ENCODE peak calls at places on chromosomes 16 and 17, in nine cellular contexts. One of them, this sample, is unnamed.

GRCh38 chr16:18803569-18804462 is 2.5 kb upstream of the ARL6IP1 start:
- DNase-seq in AG04450: no peak
- DNase-seq in left cardiac atrium: no peak
- DNase-seq in stimulated activated CD4-positive, alpha-beta T cell treated with anti-CD3 and anti-CD28 coated beads, Interleukin-1b, Interleukin-23, amount 100 ng/mL, for 24 hours: no peak
- DNase-seq in Kasumi-1: no peak
- DNase-seq in stimulated activated CD8-positive, alpha-beta memory T cell treated with anti-CD3 and anti-CD28 coated beads, Interleukin-4, amount 100 ng/mL, for 48 hours: no peak
- DNase-seq in activated naive CD8-positive, alpha-beta T cell treated with anti-CD3 and anti-CD28 coated beads, Interleukin-2, amount 50 U/mL, for 16 hours: no peak
- DNase-seq in colonic mucosa: no peak
- DNase-seq in iris pigment epithelial cell: peak; percentile 79
- DNase-seq in this sample: no peak

GRCh38 chr16:82801361-82801760 is 174.6 kb downstream of the CDH13 start:
- DNase-seq in left cardiac atrium: no peak
- DNase-seq in stimulated activated CD4-positive, alpha-beta T cell treated with anti-CD3 and anti-CD28 coated beads, Interleukin-1b, Interleukin-23, amount 100 ng/mL, for 24 hours: no peak
- DNase-seq in activated naive CD8-positive, alpha-beta T cell treated with anti-CD3 and anti-CD28 coated beads, Interleukin-2, amount 50 U/mL, for 16 hours: no peak
- DNase-seq in AG04450: no peak
- DNase-seq in Kasumi-1: no peak
- DNase-seq in iris pigment epithelial cell: peak; percentile 90
- DNase-seq in colonic mucosa: no peak
- DNase-seq in stimulated activated CD8-positive, alpha-beta memory T cell treated with anti-CD3 and anti-CD28 coated beads, Interleukin-4, amount 100 ng/mL, for 48 hours: peak; percentile 28
- DNase-seq in this sample: no peak

GRCh38 chr16:3968556-3968955 is 88.0 kb upstream of the CREBBP start:
- DNase-seq in stimulated activated CD8-positive, alpha-beta memory T cell treated with anti-CD3 and anti-CD28 coated beads, Interleukin-4, amount 100 ng/mL, for 48 hours: no peak
- DNase-seq in Kasumi-1: no peak
- DNase-seq in stimulated activated CD4-positive, alpha-beta T cell treated with anti-CD3 and anti-CD28 coated beads, Interleukin-1b, Interleukin-23, amount 100 ng/mL, for 24 hours: no peak
- DNase-seq in colonic mucosa: no peak
- DNase-seq in activated naive CD8-positive, alpha-beta T cell treated with anti-CD3 and anti-CD28 coated beads, Interleukin-2, amount 50 U/mL, for 16 hours: no peak
- DNase-seq in AG04450: no peak
- DNase-seq in left cardiac atrium: no peak
- DNase-seq in iris pigment epithelial cell: no peak
- DNase-seq in this sample: no peak

GRCh38 chr16:11410382-11411058 is 65.3 kb downstream of the RMI2 start:
- DNase-seq in colonic mucosa: no peak
- DNase-seq in stimulated activated CD4-positive, alpha-beta T cell treated with anti-CD3 and anti-CD28 coated beads, Interleukin-1b, Interleukin-23, amount 100 ng/mL, for 24 hours: no peak
- DNase-seq in Kasumi-1: no peak
- DNase-seq in activated naive CD8-positive, alpha-beta T cell treated with anti-CD3 and anti-CD28 coated beads, Interleukin-2, amount 50 U/mL, for 16 hours: no peak
- DNase-seq in AG04450: no peak
- DNase-seq in iris pigment epithelial cell: no peak
- DNase-seq in stimulated activated CD8-positive, alpha-beta memory T cell treated with anti-CD3 and anti-CD28 coated beads, Interleukin-4, amount 100 ng/mL, for 48 hours: no peak
- DNase-seq in left cardiac atrium: no peak
- DNase-seq in this sample: no peak

GRCh38 chr17:2361361-2361760 is 24.1 kb downstream of the SGSM2 start:
- DNase-seq in activated naive CD8-positive, alpha-beta T cell treated with anti-CD3 and anti-CD28 coated beads, Interleukin-2, amount 50 U/mL, for 16 hours: no peak
- DNase-seq in stimulated activated CD8-positive, alpha-beta memory T cell treated with anti-CD3 and anti-CD28 coated beads, Interleukin-4, amount 100 ng/mL, for 48 hours: no peak
- DNase-seq in stimulated activated CD4-positive, alpha-beta T cell treated with anti-CD3 and anti-CD28 coated beads, Interleukin-1b, Interleukin-23, amount 100 ng/mL, for 24 hours: no peak
- DNase-seq in colonic mucosa: no peak
- DNase-seq in Kasumi-1: no peak
- DNase-seq in iris pigment epithelial cell: no peak
- DNase-seq in AG04450: no peak
- DNase-seq in left cardiac atrium: no peak
- DNase-seq in this sample: no peak

GRCh38 chr16:31064882-31065461 is 9.1 kb downstream of the ZNF668 start:
- DNase-seq in activated naive CD8-positive, alpha-beta T cell treated with anti-CD3 and anti-CD28 coated beads, Interleukin-2, amount 50 U/mL, for 16 hours: no peak
- DNase-seq in stimulated activated CD4-positive, alpha-beta T cell treated with anti-CD3 and anti-CD28 coated beads, Interleukin-1b, Interleukin-23, amount 100 ng/mL, for 24 hours: no peak
- DNase-seq in stimulated activated CD8-positive, alpha-beta memory T cell treated with anti-CD3 and anti-CD28 coated beads, Interleukin-4, amount 100 ng/mL, for 48 hours: no peak
- DNase-seq in iris pigment epithelial cell: peak; percentile 95
- DNase-seq in colonic mucosa: no peak
- DNase-seq in Kasumi-1: no peak
- DNase-seq in left cardiac atrium: peak; percentile 70
- DNase-seq in AG04450: peak; percentile 89
- DNase-seq in this sample: peak; percentile 62

GRCh38 chr17:7841622-7842379 is 7.8 kb downstream of the KDM6B start:
- DNase-seq in AG04450: peak; percentile 62
- DNase-seq in stimulated activated CD8-positive, alpha-beta memory T cell treated with anti-CD3 and anti-CD28 coated beads, Interleukin-4, amount 100 ng/mL, for 48 hours: peak; percentile 92
- DNase-seq in colonic mucosa: peak; percentile 94
- DNase-seq in Kasumi-1: peak; percentile 48
- DNase-seq in activated naive CD8-positive, alpha-beta T cell treated with anti-CD3 and anti-CD28 coated beads, Interleukin-2, amount 50 U/mL, for 16 hours: peak; percentile 85
- DNase-seq in left cardiac atrium: peak; percentile 94
- DNase-seq in stimulated activated CD4-positive, alpha-beta T cell treated with anti-CD3 and anti-CD28 coated beads, Interleukin-1b, Interleukin-23, amount 100 ng/mL, for 24 hours: peak; percentile 90
- DNase-seq in iris pigment epithelial cell: peak; percentile 92
- DNase-seq in this sample: peak; percentile 97

GRCh38 chr16:24257965-24258364 is 1.8 kb downstream of the CACNG3 start:
- DNase-seq in AG04450: no peak
- DNase-seq in stimulated activated CD4-positive, alpha-beta T cell treated with anti-CD3 and anti-CD28 coated beads, Interleukin-1b, Interleukin-23, amount 100 ng/mL, for 24 hours: no peak
- DNase-seq in stimulated activated CD8-positive, alpha-beta memory T cell treated with anti-CD3 and anti-CD28 coated beads, Interleukin-4, amount 100 ng/mL, for 48 hours: no peak
- DNase-seq in activated naive CD8-positive, alpha-beta T cell treated with anti-CD3 and anti-CD28 coated beads, Interleukin-2, amount 50 U/mL, for 16 hours: no peak
- DNase-seq in iris pigment epithelial cell: no peak
- DNase-seq in Kasumi-1: no peak
- DNase-seq in left cardiac atrium: no peak
- DNase-seq in colonic mucosa: no peak
- DNase-seq in this sample: no peak

GRCh38 chr16:23859713-23860269 is 24.0 kb downstream of the PRKCB start:
- DNase-seq in colonic mucosa: no peak
- DNase-seq in stimulated activated CD8-positive, alpha-beta memory T cell treated with anti-CD3 and anti-CD28 coated beads, Interleukin-4, amount 100 ng/mL, for 48 hours: no peak
- DNase-seq in activated naive CD8-positive, alpha-beta T cell treated with anti-CD3 and anti-CD28 coated beads, Interleukin-2, amount 50 U/mL, for 16 hours: no peak
- DNase-seq in Kasumi-1: peak; percentile 34
- DNase-seq in AG04450: no peak
- DNase-seq in left cardiac atrium: no peak
- DNase-seq in stimulated activated CD4-positive, alpha-beta T cell treated with anti-CD3 and anti-CD28 coated beads, Interleukin-1b, Interleukin-23, amount 100 ng/mL, for 24 hours: no peak
- DNase-seq in iris pigment epithelial cell: no peak
- DNase-seq in this sample: no peak

GRCh38 chr17:55795098-55795497 is 44.2 kb downstream of the PCTP start:
- DNase-seq in left cardiac atrium: no peak
- DNase-seq in Kasumi-1: no peak
- DNase-seq in iris pigment epithelial cell: no peak
- DNase-seq in AG04450: no peak
- DNase-seq in activated naive CD8-positive, alpha-beta T cell treated with anti-CD3 and anti-CD28 coated beads, Interleukin-2, amount 50 U/mL, for 16 hours: no peak
- DNase-seq in stimulated activated CD8-positive, alpha-beta memory T cell treated with anti-CD3 and anti-CD28 coated beads, Interleukin-4, amount 100 ng/mL, for 48 hours: no peak
- DNase-seq in colonic mucosa: no peak
- DNase-seq in stimulated activated CD4-positive, alpha-beta T cell treated with anti-CD3 and anti-CD28 coated beads, Interleukin-1b, Interleukin-23, amount 100 ng/mL, for 24 hours: no peak
- DNase-seq in this sample: no peak

GRCh38 chr17:496761-497586 is 144.4 kb upstream of the RPH3AL start:
- DNase-seq in left cardiac atrium: no peak
- DNase-seq in Kasumi-1: no peak
- DNase-seq in AG04450: no peak
- DNase-seq in colonic mucosa: no peak
- DNase-seq in stimulated activated CD4-positive, alpha-beta T cell treated with anti-CD3 and anti-CD28 coated beads, Interleukin-1b, Interleukin-23, amount 100 ng/mL, for 24 hours: no peak
- DNase-seq in stimulated activated CD8-positive, alpha-beta memory T cell treated with anti-CD3 and anti-CD28 coated beads, Interleukin-4, amount 100 ng/mL, for 48 hours: no peak
- DNase-seq in activated naive CD8-positive, alpha-beta T cell treated with anti-CD3 and anti-CD28 coated beads, Interleukin-2, amount 50 U/mL, for 16 hours: no peak
- DNase-seq in iris pigment epithelial cell: peak; percentile 62
- DNase-seq in this sample: no peak

GRCh38 chr16:69466547-69466946 is 42.1 kb downstream of the CYB5B start:
- DNase-seq in stimulated activated CD4-positive, alpha-beta T cell treated with anti-CD3 and anti-CD28 coated beads, Interleukin-1b, Interleukin-23, amount 100 ng/mL, for 24 hours: no peak
- DNase-seq in Kasumi-1: no peak
- DNase-seq in iris pigment epithelial cell: no peak
- DNase-seq in colonic mucosa: no peak
- DNase-seq in activated naive CD8-positive, alpha-beta T cell treated with anti-CD3 and anti-CD28 coated beads, Interleukin-2, amount 50 U/mL, for 16 hours: no peak
- DNase-seq in left cardiac atrium: no peak
- DNase-seq in stimulated activated CD8-positive, alpha-beta memory T cell treated with anti-CD3 and anti-CD28 coated beads, Interleukin-4, amount 100 ng/mL, for 48 hours: no peak
- DNase-seq in AG04450: no peak
- DNase-seq in this sample: no peak

GRCh38 chr17:30905742-30906100 is 317 bp downstream of the TEFM start:
- DNase-seq in AG04450: no peak
- DNase-seq in stimulated activated CD4-positive, alpha-beta T cell treated with anti-CD3 and anti-CD28 coated beads, Interleukin-1b, Interleukin-23, amount 100 ng/mL, for 24 hours: no peak
- DNase-seq in activated naive CD8-positive, alpha-beta T cell treated with anti-CD3 and anti-CD28 coated beads, Interleukin-2, amount 50 U/mL, for 16 hours: no peak
- DNase-seq in colonic mucosa: no peak
- DNase-seq in Kasumi-1: no peak
- DNase-seq in left cardiac atrium: no peak
- DNase-seq in iris pigment epithelial cell: no peak
- DNase-seq in stimulated activated CD8-positive, alpha-beta memory T cell treated with anti-CD3 and anti-CD28 coated beads, Interleukin-4, amount 100 ng/mL, for 48 hours: peak; percentile 36
- DNase-seq in this sample: peak; percentile 14

GRCh38 chr16:2005646-2006045 is 4.0 kb downstream of the ZNF598 start:
- DNase-seq in stimulated activated CD4-positive, alpha-beta T cell treated with anti-CD3 and anti-CD28 coated beads, Interleukin-1b, Interleukin-23, amount 100 ng/mL, for 24 hours: no peak
- DNase-seq in AG04450: no peak
- DNase-seq in iris pigment epithelial cell: no peak
- DNase-seq in stimulated activated CD8-positive, alpha-beta memory T cell treated with anti-CD3 and anti-CD28 coated beads, Interleukin-4, amount 100 ng/mL, for 48 hours: no peak
- DNase-seq in activated naive CD8-positive, alpha-beta T cell treated with anti-CD3 and anti-CD28 coated beads, Interleukin-2, amount 50 U/mL, for 16 hours: no peak
- DNase-seq in colonic mucosa: no peak
- DNase-seq in left cardiac atrium: no peak
- DNase-seq in Kasumi-1: no peak
- DNase-seq in this sample: no peak

GRCh38 chr17:32494621-32495346 is 8.0 kb downstream of the CDK5R1 start:
- DNase-seq in iris pigment epithelial cell: no peak
- DNase-seq in Kasumi-1: peak; percentile 55
- DNase-seq in stimulated activated CD8-positive, alpha-beta memory T cell treated with anti-CD3 and anti-CD28 coated beads, Interleukin-4, amount 100 ng/mL, for 48 hours: no peak
- DNase-seq in left cardiac atrium: no peak
- DNase-seq in AG04450: no peak
- DNase-seq in stimulated activated CD4-positive, alpha-beta T cell treated with anti-CD3 and anti-CD28 coated beads, Interleukin-1b, Interleukin-23, amount 100 ng/mL, for 24 hours: no peak
- DNase-seq in colonic mucosa: no peak
- DNase-seq in activated naive CD8-positive, alpha-beta T cell treated with anti-CD3 and anti-CD28 coated beads, Interleukin-2, amount 50 U/mL, for 16 hours: no peak
- DNase-seq in this sample: no peak

GRCh38 chr16:74606521-74607309 is at the start of gene GLG1:
- DNase-seq in left cardiac atrium: peak; percentile 94
- DNase-seq in iris pigment epithelial cell: peak; percentile 93
- DNase-seq in AG04450: peak; percentile 74
- DNase-seq in stimulated activated CD8-positive, alpha-beta memory T cell treated with anti-CD3 and anti-CD28 coated beads, Interleukin-4, amount 100 ng/mL, for 48 hours: peak; percentile 93
- DNase-seq in stimulated activated CD4-positive, alpha-beta T cell treated with anti-CD3 and anti-CD28 coated beads, Interleukin-1b, Interleukin-23, amount 100 ng/mL, for 24 hours: peak; percentile 83
- DNase-seq in activated naive CD8-positive, alpha-beta T cell treated with anti-CD3 and anti-CD28 coated beads, Interleukin-2, amount 50 U/mL, for 16 hours: peak; percentile 76
- DNase-seq in colonic mucosa: peak; percentile 95
- DNase-seq in Kasumi-1: peak; percentile 76
- DNase-seq in this sample: peak; percentile 97

GRCh38 chr16:637081-638018 is 1.2 kb upstream of the METTL26 start:
- DNase-seq in colonic mucosa: peak; percentile 95
- DNase-seq in left cardiac atrium: peak; percentile 93
- DNase-seq in iris pigment epithelial cell: peak; percentile 82
- DNase-seq in Kasumi-1: peak; percentile 24
- DNase-seq in AG04450: peak; percentile 72
- DNase-seq in stimulated activated CD8-positive, alpha-beta memory T cell treated with anti-CD3 and anti-CD28 coated beads, Interleukin-4, amount 100 ng/mL, for 48 hours: peak; percentile 91
- DNase-seq in stimulated activated CD4-positive, alpha-beta T cell treated with anti-CD3 and anti-CD28 coated beads, Interleukin-1b, Interleukin-23, amount 100 ng/mL, for 24 hours: peak; percentile 88
- DNase-seq in activated naive CD8-positive, alpha-beta T cell treated with anti-CD3 and anti-CD28 coated beads, Interleukin-2, amount 50 U/mL, for 16 hours: peak; percentile 72
- DNase-seq in this sample: peak; percentile 97

GRCh38 chr16:64882385-64882784 is 239.5 kb downstream of the CDH11 start:
- DNase-seq in stimulated activated CD8-positive, alpha-beta memory T cell treated with anti-CD3 and anti-CD28 coated beads, Interleukin-4, amount 100 ng/mL, for 48 hours: no peak
- DNase-seq in AG04450: no peak
- DNase-seq in Kasumi-1: no peak
- DNase-seq in stimulated activated CD4-positive, alpha-beta T cell treated with anti-CD3 and anti-CD28 coated beads, Interleukin-1b, Interleukin-23, amount 100 ng/mL, for 24 hours: no peak
- DNase-seq in left cardiac atrium: peak; percentile 32
- DNase-seq in activated naive CD8-positive, alpha-beta T cell treated with anti-CD3 and anti-CD28 coated beads, Interleukin-2, amount 50 U/mL, for 16 hours: no peak
- DNase-seq in iris pigment epithelial cell: no peak
- DNase-seq in colonic mucosa: peak; percentile 22
- DNase-seq in this sample: no peak

GRCh38 chr16:48911700-48912099 is 301.7 kb upstream of the N4BP1 start:
- DNase-seq in AG04450: no peak
- DNase-seq in activated naive CD8-positive, alpha-beta T cell treated with anti-CD3 and anti-CD28 coated beads, Interleukin-2, amount 50 U/mL, for 16 hours: no peak
- DNase-seq in Kasumi-1: no peak
- DNase-seq in iris pigment epithelial cell: no peak
- DNase-seq in stimulated activated CD8-positive, alpha-beta memory T cell treated with anti-CD3 and anti-CD28 coated beads, Interleukin-4, amount 100 ng/mL, for 48 hours: no peak
- DNase-seq in stimulated activated CD4-positive, alpha-beta T cell treated with anti-CD3 and anti-CD28 coated beads, Interleukin-1b, Interleukin-23, amount 100 ng/mL, for 24 hours: no peak
- DNase-seq in left cardiac atrium: no peak
- DNase-seq in colonic mucosa: no peak
- DNase-seq in this sample: no peak

GRCh38 chr17:58556833-58557250 is 42.4 kb upstream of the MTMR4 start:
- DNase-seq in stimulated activated CD8-positive, alpha-beta memory T cell treated with anti-CD3 and anti-CD28 coated beads, Interleukin-4, amount 100 ng/mL, for 48 hours: no peak
- DNase-seq in colonic mucosa: no peak
- DNase-seq in stimulated activated CD4-positive, alpha-beta T cell treated with anti-CD3 and anti-CD28 coated beads, Interleukin-1b, Interleukin-23, amount 100 ng/mL, for 24 hours: no peak
- DNase-seq in iris pigment epithelial cell: no peak
- DNase-seq in activated naive CD8-positive, alpha-beta T cell treated with anti-CD3 and anti-CD28 coated beads, Interleukin-2, amount 50 U/mL, for 16 hours: no peak
- DNase-seq in Kasumi-1: peak; percentile 76
- DNase-seq in left cardiac atrium: no peak
- DNase-seq in AG04450: no peak
- DNase-seq in this sample: no peak

GRCh38 chr16:13110124-13110796 is 208.9 kb downstream of the SHISA9 start:
- DNase-seq in Kasumi-1: no peak
- DNase-seq in AG04450: no peak
- DNase-seq in activated naive CD8-positive, alpha-beta T cell treated with anti-CD3 and anti-CD28 coated beads, Interleukin-2, amount 50 U/mL, for 16 hours: no peak
- DNase-seq in colonic mucosa: no peak
- DNase-seq in left cardiac atrium: no peak
- DNase-seq in stimulated activated CD4-positive, alpha-beta T cell treated with anti-CD3 and anti-CD28 coated beads, Interleukin-1b, Interleukin-23, amount 100 ng/mL, for 24 hours: no peak
- DNase-seq in iris pigment epithelial cell: peak; percentile 38
- DNase-seq in stimulated activated CD8-positive, alpha-beta memory T cell treated with anti-CD3 and anti-CD28 coated beads, Interleukin-4, amount 100 ng/mL, for 48 hours: no peak
- DNase-seq in this sample: peak; percentile 70

GRCh38 chr17:76147211-76148014 is 6.4 kb upstream of the FOXJ1 start:
- DNase-seq in stimulated activated CD8-positive, alpha-beta memory T cell treated with anti-CD3 and anti-CD28 coated beads, Interleukin-4, amount 100 ng/mL, for 48 hours: peak; percentile 18
- DNase-seq in activated naive CD8-positive, alpha-beta T cell treated with anti-CD3 and anti-CD28 coated beads, Interleukin-2, amount 50 U/mL, for 16 hours: no peak
- DNase-seq in colonic mucosa: no peak
- DNase-seq in stimulated activated CD4-positive, alpha-beta T cell treated with anti-CD3 and anti-CD28 coated beads, Interleukin-1b, Interleukin-23, amount 100 ng/mL, for 24 hours: no peak
- DNase-seq in Kasumi-1: peak; percentile 77
- DNase-seq in left cardiac atrium: no peak
- DNase-seq in iris pigment epithelial cell: peak; percentile 10
- DNase-seq in AG04450: no peak
- DNase-seq in this sample: no peak

GRCh38 chr17:1275962-1276736 is 3.3 kb upstream of the TRARG1 start:
- DNase-seq in stimulated activated CD8-positive, alpha-beta memory T cell treated with anti-CD3 and anti-CD28 coated beads, Interleukin-4, amount 100 ng/mL, for 48 hours: peak; percentile 86
- DNase-seq in activated naive CD8-positive, alpha-beta T cell treated with anti-CD3 and anti-CD28 coated beads, Interleukin-2, amount 50 U/mL, for 16 hours: peak; percentile 44
- DNase-seq in left cardiac atrium: peak; percentile 75
- DNase-seq in AG04450: no peak
- DNase-seq in Kasumi-1: peak; percentile 28
- DNase-seq in iris pigment epithelial cell: peak; percentile 33
- DNase-seq in colonic mucosa: peak; percentile 69
- DNase-seq in stimulated activated CD4-positive, alpha-beta T cell treated with anti-CD3 and anti-CD28 coated beads, Interleukin-1b, Interleukin-23, amount 100 ng/mL, for 24 hours: peak; percentile 45
- DNase-seq in this sample: peak; percentile 69

GRCh38 chr16:83946154-83946780 is 6.8 kb upstream of the OSGIN1 start:
- DNase-seq in colonic mucosa: no peak
- DNase-seq in Kasumi-1: no peak
- DNase-seq in left cardiac atrium: no peak
- DNase-seq in AG04450: no peak
- DNase-seq in stimulated activated CD8-positive, alpha-beta memory T cell treated with anti-CD3 and anti-CD28 coated beads, Interleukin-4, amount 100 ng/mL, for 48 hours: no peak
- DNase-seq in activated naive CD8-positive, alpha-beta T cell treated with anti-CD3 and anti-CD28 coated beads, Interleukin-2, amount 50 U/mL, for 16 hours: no peak
- DNase-seq in iris pigment epithelial cell: no peak
- DNase-seq in stimulated activated CD4-positive, alpha-beta T cell treated with anti-CD3 and anti-CD28 coated beads, Interleukin-1b, Interleukin-23, amount 100 ng/mL, for 24 hours: no peak
- DNase-seq in this sample: no peak

GRCh38 chr17:42573095-42573494 is 4.4 kb downstream of the PSMC3IP start:
- DNase-seq in colonic mucosa: no peak
- DNase-seq in left cardiac atrium: no peak
- DNase-seq in stimulated activated CD8-positive, alpha-beta memory T cell treated with anti-CD3 and anti-CD28 coated beads, Interleukin-4, amount 100 ng/mL, for 48 hours: no peak
- DNase-seq in iris pigment epithelial cell: no peak
- DNase-seq in stimulated activated CD4-positive, alpha-beta T cell treated with anti-CD3 and anti-CD28 coated beads, Interleukin-1b, Interleukin-23, amount 100 ng/mL, for 24 hours: no peak
- DNase-seq in AG04450: no peak
- DNase-seq in activated naive CD8-positive, alpha-beta T cell treated with anti-CD3 and anti-CD28 coated beads, Interleukin-2, amount 50 U/mL, for 16 hours: no peak
- DNase-seq in Kasumi-1: peak; percentile 15
- DNase-seq in this sample: no peak

GRCh38 chr17:57243171-57243622 is 13.1 kb upstream of the MSI2 start:
- DNase-seq in stimulated activated CD4-positive, alpha-beta T cell treated with anti-CD3 and anti-CD28 coated beads, Interleukin-1b, Interleukin-23, amount 100 ng/mL, for 24 hours: peak; percentile 74
- DNase-seq in activated naive CD8-positive, alpha-beta T cell treated with anti-CD3 and anti-CD28 coated beads, Interleukin-2, amount 50 U/mL, for 16 hours: peak; percentile 37
- DNase-seq in AG04450: peak; percentile 21
- DNase-seq in Kasumi-1: peak; percentile 90
- DNase-seq in iris pigment epithelial cell: peak; percentile 60
- DNase-seq in stimulated activated CD8-positive, alpha-beta memory T cell treated with anti-CD3 and anti-CD28 coated beads, Interleukin-4, amount 100 ng/mL, for 48 hours: peak; percentile 87
- DNase-seq in colonic mucosa: peak; percentile 72
- DNase-seq in left cardiac atrium: peak; percentile 68
- DNase-seq in this sample: peak; percentile 82

GRCh38 chr16:84775262-84775810 is 44.4 kb upstream of the CRISPLD2 start:
- DNase-seq in AG04450: no peak
- DNase-seq in iris pigment epithelial cell: no peak
- DNase-seq in activated naive CD8-positive, alpha-beta T cell treated with anti-CD3 and anti-CD28 coated beads, Interleukin-2, amount 50 U/mL, for 16 hours: no peak
- DNase-seq in stimulated activated CD8-positive, alpha-beta memory T cell treated with anti-CD3 and anti-CD28 coated beads, Interleukin-4, amount 100 ng/mL, for 48 hours: no peak
- DNase-seq in Kasumi-1: no peak
- DNase-seq in stimulated activated CD4-positive, alpha-beta T cell treated with anti-CD3 and anti-CD28 coated beads, Interleukin-1b, Interleukin-23, amount 100 ng/mL, for 24 hours: no peak
- DNase-seq in left cardiac atrium: no peak
- DNase-seq in colonic mucosa: no peak
- DNase-seq in this sample: no peak

GRCh38 chr17:49191407-49191916 is 18.9 kb downstream of the GNGT2 start:
- DNase-seq in AG04450: no peak
- DNase-seq in stimulated activated CD4-positive, alpha-beta T cell treated with anti-CD3 and anti-CD28 coated beads, Interleukin-1b, Interleukin-23, amount 100 ng/mL, for 24 hours: no peak
- DNase-seq in stimulated activated CD8-positive, alpha-beta memory T cell treated with anti-CD3 and anti-CD28 coated beads, Interleukin-4, amount 100 ng/mL, for 48 hours: peak; percentile 34
- DNase-seq in colonic mucosa: no peak
- DNase-seq in left cardiac atrium: no peak
- DNase-seq in iris pigment epithelial cell: peak; percentile 68
- DNase-seq in Kasumi-1: no peak
- DNase-seq in activated naive CD8-positive, alpha-beta T cell treated with anti-CD3 and anti-CD28 coated beads, Interleukin-2, amount 50 U/mL, for 16 hours: no peak
- DNase-seq in this sample: no peak

GRCh38 chr16:3431779-3432219 is 11.5 kb downstream of the ZNF597 start:
- DNase-seq in left cardiac atrium: peak; percentile 65
- DNase-seq in Kasumi-1: peak; percentile 87
- DNase-seq in iris pigment epithelial cell: peak; percentile 52
- DNase-seq in stimulated activated CD8-positive, alpha-beta memory T cell treated with anti-CD3 and anti-CD28 coated beads, Interleukin-4, amount 100 ng/mL, for 48 hours: peak; percentile 80
- DNase-seq in AG04450: no peak
- DNase-seq in activated naive CD8-positive, alpha-beta T cell treated with anti-CD3 and anti-CD28 coated beads, Interleukin-2, amount 50 U/mL, for 16 hours: peak; percentile 27
- DNase-seq in stimulated activated CD4-positive, alpha-beta T cell treated with anti-CD3 and anti-CD28 coated beads, Interleukin-1b, Interleukin-23, amount 100 ng/mL, for 24 hours: peak; percentile 33
- DNase-seq in colonic mucosa: peak; percentile 55
- DNase-seq in this sample: no peak

This sample was measured in hepatocyte.